ENCODE peak calls at places on chromosomes 2 and 18, in seven cellular contexts. F is AG09309; M is stimulated activated naive B cell treated with anti-CD40 and anti-IgM and Interleukin-4, amounts not matched to agents 10 μg/mL and 1 μg/mL and 100 μg/mL, for 72 hours; N is posterior vena cava; X is left lung; Y is WTC11; T is heart right ventricle. A is an unnamed sample.
A peak's percentile ranks its signal among the peaks of the same experiment; 100 is the strongest.

GRCh38 chr2:197972017-197972416 is 167.6 kb downstream of the PLCL1 start:
- DNase-seq in F (peak; percentile 70), M (no peak), N (no peak), X (no peak), Y (no peak), T (peak; percentile 30), A (no peak)

GRCh38 chr2:120109186-120110061 is 96.5 kb downstream of the EPB41L5 start:
- DNase-seq in F (no peak), M (no peak), N (no peak), X (no peak), Y (no peak), T (peak; percentile 6), A (no peak)

GRCh38 chr2:46458763-46459505 is 20.4 kb upstream of the TMEM247 start:
- DNase-seq in F (no peak), M (no peak), N (no peak), X (no peak), Y (no peak), T (no peak), A (no peak)

GRCh38 chr2:127608061-127609011 is 37.6 kb upstream of the GPR17 start:
- DNase-seq in F (no peak), M (no peak), N (peak; percentile 28), X (no peak), Y (no peak), T (no peak), A (no peak)

GRCh38 chr2:84290537-84290936 is 168.5 kb downstream of the SUCLG1 start:
- DNase-seq in F (no peak), M (no peak), N (no peak), X (peak; percentile 63), Y (no peak), T (no peak), A (no peak)

GRCh38 chr2:218981390-218982311 is 3.3 kb downstream of the FEV start:
- DNase-seq in F (no peak), M (no peak), N (peak; percentile 83), X (no peak), Y (peak; percentile 44), T (no peak), A (no peak)

GRCh38 chr18:32968228-32968627 is 195.4 kb upstream of the KLHL14 start:
- DNase-seq in F (no peak), M (no peak), N (no peak), X (no peak), Y (no peak), T (no peak), A (no peak)

GRCh38 chr18:54717673-54718435 is 110.4 kb upstream of the RAB27B start:
- DNase-seq in F (no peak), M (peak; percentile 35), N (no peak), X (peak; percentile 43), Y (peak; percentile 66), T (no peak), A (peak; percentile 11)

GRCh38 chr18:49973592-49973991 is 160.3 kb upstream of the ACAA2 start:
- DNase-seq in F (no peak), M (no peak), N (no peak), X (no peak), Y (no peak), T (no peak), A (no peak)

GRCh38 chr2:25639131-25639530 is 34.2 kb downstream of the DTNB start:
- DNase-seq in F (no peak), M (no peak), N (no peak), X (no peak), Y (no peak), T (no peak), A (no peak)

A was measured in activated T-helper 9 cell treated with anti-CD3 and anti-CD28 coated beads, Interleukin-2, amount 50 U/mL, for 16 hours.